ENCODE peak calls at places on chromosomes 5 and 9, in ten cellular contexts. One of them, this sample, is unnamed.

GRCh38 chr9:136017813-136018190 is 56.6 kb upstream of the UBAC1 start:
- DNase-seq in brain microvascular endothelial cell: no peak
- DNase-seq in left ventricle myocardium inferior: peak
- DNase-seq in tibial nerve: no peak
- DNase-seq in GM23248: no peak
- DNase-seq in fibroblast of the aortic adventitia: no peak
- DNase-seq in HCT116: no peak
- DNase-seq in colonic mucosa: no peak
- DNase-seq in cardiac fibroblast: no peak
- DNase-seq in fibroblast of mammary gland: no peak
- DNase-seq in this sample: peak

GRCh38 chr9:6575324-6575758 is 70.2 kb downstream of the GLDC start:
- DNase-seq in brain microvascular endothelial cell: no peak
- DNase-seq in left ventricle myocardium inferior: no peak
- DNase-seq in tibial nerve: no peak
- DNase-seq in GM23248: no peak
- DNase-seq in fibroblast of the aortic adventitia: no peak
- DNase-seq in HCT116: no peak
- DNase-seq in colonic mucosa: no peak
- DNase-seq in cardiac fibroblast: no peak
- DNase-seq in fibroblast of mammary gland: no peak
- DNase-seq in this sample: no peak

GRCh38 chr9:70439991-70440706 is 25.7 kb upstream of the KLF9 start:
- DNase-seq in brain microvascular endothelial cell: no peak
- DNase-seq in left ventricle myocardium inferior: no peak
- DNase-seq in tibial nerve: no peak
- DNase-seq in GM23248: peak
- DNase-seq in fibroblast of the aortic adventitia: no peak
- DNase-seq in HCT116: no peak
- DNase-seq in colonic mucosa: no peak
- DNase-seq in cardiac fibroblast: peak
- DNase-seq in fibroblast of mammary gland: peak
- DNase-seq in this sample: no peak

GRCh38 chr9:103371152-103371551 is 376.0 kb downstream of the CYLC2 start:
- DNase-seq in brain microvascular endothelial cell: no peak
- DNase-seq in left ventricle myocardium inferior: no peak
- DNase-seq in tibial nerve: no peak
- DNase-seq in GM23248: no peak
- DNase-seq in fibroblast of the aortic adventitia: no peak
- DNase-seq in HCT116: no peak
- DNase-seq in colonic mucosa: no peak
- DNase-seq in cardiac fibroblast: no peak
- DNase-seq in fibroblast of mammary gland: no peak
- DNase-seq in this sample: no peak

GRCh38 chr9:72119853-72120252 is 29.4 kb upstream of the GDA start:
- DNase-seq in brain microvascular endothelial cell: no peak
- DNase-seq in left ventricle myocardium inferior: no peak
- DNase-seq in tibial nerve: no peak
- DNase-seq in GM23248: no peak
- DNase-seq in fibroblast of the aortic adventitia: no peak
- DNase-seq in HCT116: no peak
- DNase-seq in colonic mucosa: no peak
- DNase-seq in cardiac fibroblast: no peak
- DNase-seq in fibroblast of mammary gland: no peak
- DNase-seq in this sample: no peak

GRCh38 chr9:124884376-124884775 is 22.4 kb downstream of the ARPC5L start:
- DNase-seq in brain microvascular endothelial cell: no peak
- DNase-seq in left ventricle myocardium inferior: no peak
- DNase-seq in tibial nerve: no peak
- DNase-seq in GM23248: no peak
- DNase-seq in fibroblast of the aortic adventitia: no peak
- DNase-seq in HCT116: no peak
- DNase-seq in colonic mucosa: no peak
- DNase-seq in cardiac fibroblast: no peak
- DNase-seq in fibroblast of mammary gland: no peak
- DNase-seq in this sample: no peak

GRCh38 chr5:141650851-141651727 is at the start of gene FCHSD1:
- DNase-seq in brain microvascular endothelial cell: peak
- DNase-seq in left ventricle myocardium inferior: peak
- DNase-seq in tibial nerve: peak
- DNase-seq in GM23248: peak
- DNase-seq in fibroblast of the aortic adventitia: peak
- DNase-seq in HCT116: peak
- DNase-seq in colonic mucosa: peak
- DNase-seq in cardiac fibroblast: peak
- DNase-seq in fibroblast of mammary gland: peak
- DNase-seq in this sample: peak

GRCh38 chr9:89629096-89629976 is 24.5 kb downstream of the GADD45G start:
- DNase-seq in brain microvascular endothelial cell: no peak
- DNase-seq in left ventricle myocardium inferior: no peak
- DNase-seq in tibial nerve: no peak
- DNase-seq in GM23248: no peak
- DNase-seq in fibroblast of the aortic adventitia: no peak
- DNase-seq in HCT116: no peak
- DNase-seq in colonic mucosa: no peak
- DNase-seq in cardiac fibroblast: no peak
- DNase-seq in fibroblast of mammary gland: no peak
- DNase-seq in this sample: no peak

GRCh38 chr5:154589511-154589910 is 111.5 kb upstream of the HAND1 start:
- DNase-seq in brain microvascular endothelial cell: no peak
- DNase-seq in left ventricle myocardium inferior: no peak
- DNase-seq in tibial nerve: no peak
- DNase-seq in GM23248: no peak
- DNase-seq in fibroblast of the aortic adventitia: no peak
- DNase-seq in HCT116: no peak
- DNase-seq in colonic mucosa: no peak
- DNase-seq in cardiac fibroblast: no peak
- DNase-seq in fibroblast of mammary gland: no peak
- DNase-seq in this sample: no peak

GRCh38 chr9:89778100-89779085 is 173.6 kb downstream of the GADD45G start:
- DNase-seq in brain microvascular endothelial cell: no peak
- DNase-seq in left ventricle myocardium inferior: no peak
- DNase-seq in tibial nerve: no peak
- DNase-seq in GM23248: no peak
- DNase-seq in fibroblast of the aortic adventitia: no peak
- DNase-seq in HCT116: no peak
- DNase-seq in colonic mucosa: no peak
- DNase-seq in cardiac fibroblast: no peak
- DNase-seq in fibroblast of mammary gland: peak
- DNase-seq in this sample: peak

GRCh38 chr5:115366223-115366622 is 69.8 kb upstream of the CCDC112 start:
- DNase-seq in brain microvascular endothelial cell: peak
- DNase-seq in left ventricle myocardium inferior: no peak
- DNase-seq in tibial nerve: no peak
- DNase-seq in GM23248: peak
- DNase-seq in fibroblast of the aortic adventitia: peak
- DNase-seq in HCT116: no peak
- DNase-seq in colonic mucosa: no peak
- DNase-seq in cardiac fibroblast: peak
- DNase-seq in fibroblast of mammary gland: peak
- DNase-seq in this sample: no peak

GRCh38 chr5:148768801-148769415 is 57.5 kb upstream of the ADRB2 start:
- DNase-seq in brain microvascular endothelial cell: no peak
- DNase-seq in left ventricle myocardium inferior: no peak
- DNase-seq in tibial nerve: no peak
- DNase-seq in GM23248: no peak
- DNase-seq in fibroblast of the aortic adventitia: no peak
- DNase-seq in HCT116: no peak
- DNase-seq in colonic mucosa: no peak
- DNase-seq in cardiac fibroblast: no peak
- DNase-seq in fibroblast of mammary gland: no peak
- DNase-seq in this sample: no peak

GRCh38 chr5:122649080-122649479 is 125.8 kb upstream of the SNX2 start:
- DNase-seq in brain microvascular endothelial cell: no peak
- DNase-seq in left ventricle myocardium inferior: no peak
- DNase-seq in tibial nerve: no peak
- DNase-seq in GM23248: no peak
- DNase-seq in fibroblast of the aortic adventitia: peak
- DNase-seq in HCT116: no peak
- DNase-seq in colonic mucosa: no peak
- DNase-seq in cardiac fibroblast: no peak
- DNase-seq in fibroblast of mammary gland: no peak
- DNase-seq in this sample: no peak

GRCh38 chr5:109590799-109591198 is 98.9 kb upstream of the MAN2A1 start:
- DNase-seq in brain microvascular endothelial cell: no peak
- DNase-seq in left ventricle myocardium inferior: no peak
- DNase-seq in tibial nerve: no peak
- DNase-seq in GM23248: no peak
- DNase-seq in fibroblast of the aortic adventitia: no peak
- DNase-seq in HCT116: no peak
- DNase-seq in colonic mucosa: no peak
- DNase-seq in cardiac fibroblast: no peak
- DNase-seq in fibroblast of mammary gland: no peak
- DNase-seq in this sample: no peak

GRCh38 chr5:81838307-81838906 is 87.5 kb upstream of the SSBP2 start:
- DNase-seq in brain microvascular endothelial cell: peak
- DNase-seq in left ventricle myocardium inferior: no peak
- DNase-seq in tibial nerve: no peak
- DNase-seq in GM23248: peak
- DNase-seq in fibroblast of the aortic adventitia: peak
- DNase-seq in HCT116: peak
- DNase-seq in colonic mucosa: peak
- DNase-seq in cardiac fibroblast: peak
- DNase-seq in fibroblast of mammary gland: peak
- DNase-seq in this sample: no peak

GRCh38 chr9:25904701-25905100 is 226.5 kb upstream of the TUSC1 start:
- DNase-seq in brain microvascular endothelial cell: no peak
- DNase-seq in left ventricle myocardium inferior: no peak
- DNase-seq in tibial nerve: no peak
- DNase-seq in GM23248: no peak
- DNase-seq in fibroblast of the aortic adventitia: no peak
- DNase-seq in HCT116: no peak
- DNase-seq in colonic mucosa: no peak
- DNase-seq in cardiac fibroblast: no peak
- DNase-seq in fibroblast of mammary gland: no peak
- DNase-seq in this sample: no peak
- H3K4me3 ChIP-seq in brain microvascular endothelial cell: no peak
- H3K4me3 ChIP-seq in left ventricle myocardium inferior: no peak
- H3K4me3 ChIP-seq in tibial nerve: no peak
- H3K4me3 ChIP-seq in GM23248: no peak
- H3K4me3 ChIP-seq in fibroblast of the aortic adventitia: no peak
- H3K4me3 ChIP-seq in HCT116: no peak
- H3K4me3 ChIP-seq in colonic mucosa: no peak
- H3K4me3 ChIP-seq in cardiac fibroblast: no peak
- H3K4me3 ChIP-seq in fibroblast of mammary gland: no peak
- H3K4me3 ChIP-seq in this sample: no peak

GRCh38 chr5:180208435-180209081 is 453 bp downstream of the RASGEF1C start:
- DNase-seq in brain microvascular endothelial cell: no peak
- DNase-seq in left ventricle myocardium inferior: no peak
- DNase-seq in tibial nerve: no peak
- DNase-seq in GM23248: peak
- DNase-seq in fibroblast of the aortic adventitia: no peak
- DNase-seq in HCT116: no peak
- DNase-seq in colonic mucosa: no peak
- DNase-seq in cardiac fibroblast: peak
- DNase-seq in fibroblast of mammary gland: no peak
- DNase-seq in this sample: no peak

GRCh38 chr5:180207593-180207992 is 1.4 kb downstream of the RASGEF1C start:
- DNase-seq in brain microvascular endothelial cell: no peak
- DNase-seq in left ventricle myocardium inferior: no peak
- DNase-seq in tibial nerve: no peak
- DNase-seq in GM23248: no peak
- DNase-seq in fibroblast of the aortic adventitia: no peak
- DNase-seq in HCT116: no peak
- DNase-seq in colonic mucosa: no peak
- DNase-seq in cardiac fibroblast: no peak
- DNase-seq in fibroblast of mammary gland: no peak
- DNase-seq in this sample: no peak

GRCh38 chr5:180209137-180209581 is at the start of gene RASGEF1C:
- DNase-seq in brain microvascular endothelial cell: no peak
- DNase-seq in left ventricle myocardium inferior: peak
- DNase-seq in tibial nerve: no peak
- DNase-seq in GM23248: peak
- DNase-seq in fibroblast of the aortic adventitia: peak
- DNase-seq in HCT116: peak
- DNase-seq in colonic mucosa: peak
- DNase-seq in cardiac fibroblast: peak
- DNase-seq in fibroblast of mammary gland: peak
- DNase-seq in this sample: peak

GRCh38 chr5:180206993-180207392 is 2.0 kb downstream of the RASGEF1C start:
- DNase-seq in brain microvascular endothelial cell: no peak
- DNase-seq in left ventricle myocardium inferior: no peak
- DNase-seq in tibial nerve: no peak
- DNase-seq in GM23248: no peak
- DNase-seq in fibroblast of the aortic adventitia: no peak
- DNase-seq in HCT116: no peak
- DNase-seq in colonic mucosa: no peak
- DNase-seq in cardiac fibroblast: no peak
- DNase-seq in fibroblast of mammary gland: no peak
- DNase-seq in this sample: no peak

GRCh38 chr5:180208038-180208434 is 975 bp downstream of the RASGEF1C start:
- DNase-seq in brain microvascular endothelial cell: no peak
- DNase-seq in left ventricle myocardium inferior: no peak
- DNase-seq in tibial nerve: no peak
- DNase-seq in GM23248: no peak
- DNase-seq in fibroblast of the aortic adventitia: no peak
- DNase-seq in HCT116: no peak
- DNase-seq in colonic mucosa: no peak
- DNase-seq in cardiac fibroblast: no peak
- DNase-seq in fibroblast of mammary gland: no peak
- DNase-seq in this sample: no peak
- H3K4me3 ChIP-seq in brain microvascular endothelial cell: no peak
- H3K4me3 ChIP-seq in left ventricle myocardium inferior: peak
- H3K4me3 ChIP-seq in tibial nerve: peak
- H3K4me3 ChIP-seq in GM23248: no peak
- H3K4me3 ChIP-seq in fibroblast of the aortic adventitia: no peak
- H3K4me3 ChIP-seq in HCT116: peak
- H3K4me3 ChIP-seq in colonic mucosa: no peak
- H3K4me3 ChIP-seq in cardiac fibroblast: no peak
- H3K4me3 ChIP-seq in fibroblast of mammary gland: no peak
- H3K4me3 ChIP-seq in this sample: no peak

DNA sequence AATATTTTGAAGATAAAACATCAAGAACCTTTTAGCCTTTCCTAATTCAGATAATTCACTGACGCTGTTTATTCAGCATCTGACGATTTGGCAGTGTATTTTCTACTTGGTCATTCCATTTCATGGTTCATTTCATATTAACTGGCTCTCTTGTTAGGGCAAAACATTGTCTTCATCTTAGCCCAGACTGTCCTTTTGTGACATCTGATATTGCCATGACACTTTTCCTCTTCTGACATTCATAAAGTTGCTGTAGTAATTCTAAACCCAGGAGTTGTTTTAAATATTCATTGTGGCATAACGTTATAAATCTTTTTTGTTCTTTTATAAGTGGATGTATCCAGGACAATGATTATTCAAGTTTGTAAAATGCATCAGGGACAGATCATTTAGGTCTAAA is 1.8 kb downstream of the SCAMP1 start:
- DNase-seq in brain microvascular endothelial cell: no peak
- DNase-seq in left ventricle myocardium inferior: no peak
- DNase-seq in tibial nerve: no peak
- DNase-seq in GM23248: no peak
- DNase-seq in fibroblast of the aortic adventitia: no peak
- DNase-seq in HCT116: no peak
- DNase-seq in colonic mucosa: no peak
- DNase-seq in cardiac fibroblast: no peak
- DNase-seq in fibroblast of mammary gland: no peak
- DNase-seq in this sample: no peak
- H3K4me3 ChIP-seq in brain microvascular endothelial cell: no peak
- H3K4me3 ChIP-seq in left ventricle myocardium inferior: peak
- H3K4me3 ChIP-seq in tibial nerve: no peak
- H3K4me3 ChIP-seq in GM23248: peak
- H3K4me3 ChIP-seq in fibroblast of the aortic adventitia: no peak
- H3K4me3 ChIP-seq in HCT116: no peak
- H3K4me3 ChIP-seq in colonic mucosa: no peak
- H3K4me3 ChIP-seq in cardiac fibroblast: no peak
- H3K4me3 ChIP-seq in fibroblast of mammary gland: no peak
- H3K4me3 ChIP-seq in this sample: no peak

GRCh38 chr5:144167998-144168397 is 2.5 kb downstream of the YIPF5 start:
- DNase-seq in brain microvascular endothelial cell: no peak
- DNase-seq in left ventricle myocardium inferior: no peak
- DNase-seq in tibial nerve: no peak
- DNase-seq in GM23248: no peak
- DNase-seq in fibroblast of the aortic adventitia: no peak
- DNase-seq in HCT116: no peak
- DNase-seq in colonic mucosa: no peak
- DNase-seq in cardiac fibroblast: no peak
- DNase-seq in fibroblast of mammary gland: no peak
- DNase-seq in this sample: no peak
- H3K4me3 ChIP-seq in brain microvascular endothelial cell: peak
- H3K4me3 ChIP-seq in left ventricle myocardium inferior: no peak
- H3K4me3 ChIP-seq in tibial nerve: no peak
- H3K4me3 ChIP-seq in GM23248: peak
- H3K4me3 ChIP-seq in fibroblast of the aortic adventitia: peak
- H3K4me3 ChIP-seq in HCT116: no peak
- H3K4me3 ChIP-seq in colonic mucosa: no peak
- H3K4me3 ChIP-seq in cardiac fibroblast: no peak
- H3K4me3 ChIP-seq in fibroblast of mammary gland: no peak
- H3K4me3 ChIP-seq in this sample: no peak